ENCODE peak calls at places on chromosomes 3 and 15, in five cellular contexts. A is BE2C, P is epithelial cell of esophagus, X is upper lobe of right lung, Y is ovary. J is an unnamed sample.

GRCh38 chr15:57675481-57676181 is 30.9 kb upstream of the POLR2M start:
- DNase-seq in A (no peak), Y (no peak), P (peak), X (no peak), J (no peak)

GRCh38 chr3:142259359-142259758 is 34.0 kb upstream of the GK5 start:
- DNase-seq in X (no peak), A (no peak), P (no peak), Y (no peak), J (no peak)

GRCh38 chr3:107962946-107963345 is 127.9 kb downstream of the CD47 start:
- DNase-seq in A (peak), X (no peak), Y (no peak), P (peak), J (peak)

GRCh38 chr15:75704618-75705017 is 8.0 kb downstream of the CSPG4 start:
- DNase-seq in A (no peak), X (no peak), P (no peak), Y (no peak), J (no peak)

GRCh38 chr15:85621096-85621495 is 173.6 kb downstream of the KLHL25 start:
- DNase-seq in A (no peak), Y (no peak), X (no peak), P (no peak), J (no peak)

GRCh38 chr3:190528721-190529120 is 14.8 kb downstream of the IL1RAP start:
- DNase-seq in X (no peak), A (no peak), P (no peak), Y (no peak), J (no peak)

GRCh38 chr3:52401551-52401950 is 43.4 kb downstream of the SEMA3G start:
- DNase-seq in A (no peak), X (peak), Y (no peak), P (no peak), J (no peak)

GRCh38 chr3:32238816-32239637 is 547 bp downstream of the CMTM8 start:
- DNase-seq in Y (no peak), P (peak), A (peak), X (peak), J (peak)

GRCh38 chr15:32959077-32959476 is 235.4 kb downstream of the FMN1 start:
- DNase-seq in A (no peak), Y (no peak), P (no peak), X (no peak), J (peak)

GRCh38 chr3:185824467-185825378 is at the start of gene IGF2BP2:
- DNase-seq in P (peak), A (peak), X (peak), Y (peak), J (peak)

DNA sequence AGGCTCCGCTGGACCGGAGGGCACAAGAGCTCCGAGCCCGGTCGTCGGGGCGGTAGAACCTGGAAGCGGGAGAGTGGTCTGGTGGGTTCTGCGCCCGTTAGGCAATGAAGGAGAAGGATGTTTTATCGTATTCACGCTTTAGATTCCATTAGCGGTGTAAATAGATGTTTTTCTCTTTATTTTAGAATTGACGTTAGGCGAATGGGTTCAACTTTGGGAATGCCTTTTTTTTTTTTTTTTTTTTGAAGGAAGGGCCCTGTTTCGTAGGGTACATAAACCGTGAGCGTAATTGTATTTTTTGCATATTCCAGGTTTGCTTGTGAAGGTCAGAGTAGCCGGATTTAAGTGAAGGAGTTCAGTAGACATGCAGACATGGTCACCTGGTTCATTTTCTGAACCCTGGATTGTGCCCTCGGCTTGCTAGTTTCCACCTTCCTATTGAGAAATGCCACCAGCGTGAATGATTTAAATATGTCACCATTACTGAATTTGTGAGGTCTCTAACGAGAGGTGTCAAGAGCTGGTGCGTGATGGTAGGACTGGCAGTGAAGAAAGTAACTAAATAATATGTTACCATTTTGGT is 808 bp downstream of the RBM6 start:
- DNase-seq in P (peak), Y (no peak), X (no peak), A (no peak), J (no peak)
- H3K4me3 ChIP-seq in P (peak), Y (peak), X (peak), A (peak), J (peak)

GRCh38 chr3:156761713-156762575 is 64.2 kb upstream of the LEKR1 start:
- DNase-seq in Y (no peak), P (no peak), A (no peak), X (no peak), J (peak)
- TF ChIP-seq CTCF in Y (no peak), P (no peak), A (no peak), X (no peak), J (peak)

GRCh38 chr3:171699611-171700010 is 110.7 kb downstream of the PLD1 start:
- DNase-seq in P (no peak), A (no peak), X (no peak), Y (no peak), J (peak)
- H3K4me3 ChIP-seq in P (no peak), A (no peak), X (no peak), Y (no peak), J (no peak)

DNA sequence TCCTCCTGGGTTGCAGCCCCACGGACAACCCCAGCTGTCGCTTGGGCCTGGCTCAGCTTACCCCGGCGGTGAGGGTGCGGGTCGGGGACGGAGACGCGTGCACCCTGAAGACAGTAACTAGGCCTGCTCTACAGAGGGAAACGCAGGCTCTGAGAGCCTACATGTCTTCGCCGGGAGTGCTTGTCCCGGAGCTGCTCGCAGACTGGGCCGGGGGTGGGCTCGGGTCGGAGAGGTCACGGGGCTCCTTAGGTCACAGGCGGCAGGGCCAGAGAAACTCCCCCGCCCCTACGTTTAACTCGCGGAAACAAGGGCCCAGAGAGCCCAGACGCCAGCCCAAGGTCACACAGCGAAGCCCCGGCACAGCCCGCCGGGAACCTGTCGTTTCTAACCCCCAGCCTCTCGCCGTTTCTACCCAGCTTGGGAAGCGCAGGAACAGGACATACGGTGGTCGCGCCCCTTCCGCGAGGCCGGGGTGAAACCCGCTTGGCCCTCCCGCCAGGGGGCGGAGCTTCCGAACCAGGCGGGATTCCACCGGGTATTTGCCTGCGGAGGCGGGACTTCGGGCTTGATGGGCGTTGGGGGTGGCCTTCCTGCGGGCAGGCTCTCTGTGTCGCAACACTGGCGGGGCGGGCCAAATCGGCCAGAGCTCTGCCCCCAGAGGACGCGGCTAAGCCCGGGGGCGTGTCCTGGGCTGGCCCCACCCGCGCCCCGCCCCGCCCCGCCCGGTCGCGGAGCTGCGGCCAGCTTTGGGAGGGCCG is at the start of gene HDAC11:
- DNase-seq in X (peak), Y (peak), A (peak), P (peak), J (peak)
- TF ChIP-seq CTCF in X (peak), Y (peak), A (peak), P (peak), J (no peak)

GRCh38 chr15:73751896-73752816 is 995 bp downstream of the INSYN1 start:
- DNase-seq in A (no peak), Y (peak), P (no peak), X (no peak), J (no peak)

GRCh38 chr15:73750441-73750840 is 2.7 kb downstream of the INSYN1 start:
- DNase-seq in P (no peak), X (no peak), Y (no peak), A (no peak), J (no peak)

GRCh38 chr15:73751481-73751880 is 1.7 kb downstream of the INSYN1 start:
- DNase-seq in Y (no peak), A (no peak), X (no peak), P (no peak), J (no peak)

GRCh38 chr15:73749533-73749932 is 3.6 kb downstream of the INSYN1 start:
- DNase-seq in A (no peak), P (no peak), Y (no peak), X (no peak), J (no peak)

DNA sequence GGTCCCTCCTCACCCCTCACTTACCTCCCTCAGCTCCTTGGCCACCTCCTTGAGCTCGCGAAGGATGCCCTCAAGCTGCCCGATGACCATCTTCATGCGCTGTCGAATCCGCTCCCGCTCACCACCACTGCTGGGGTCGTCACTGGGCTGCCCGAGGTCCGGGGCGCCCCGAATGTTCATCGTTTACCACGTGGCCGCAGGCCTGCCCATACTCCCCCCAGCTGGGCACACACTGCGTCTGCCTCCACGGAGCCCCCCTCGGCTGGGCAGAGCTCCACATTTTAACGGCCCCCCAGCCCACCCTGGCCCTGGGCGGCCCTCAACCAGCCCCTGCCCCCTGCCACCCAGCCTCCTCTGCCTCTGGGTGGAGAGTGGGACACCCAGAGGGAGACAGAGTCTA is 2.2 kb downstream of the INSYN1 start:
- DNase-seq in P (no peak), Y (no peak), A (no peak), X (no peak), J (no peak)
- H3K4me3 ChIP-seq in P (no peak), Y (no peak), A (no peak), X (no peak), J (no peak)

GRCh38 chr3:43473228-43473627 is 148.6 kb downstream of the ANO10 start:
- DNase-seq in X (no peak), Y (no peak), P (no peak), A (no peak), J (no peak)
- TF ChIP-seq CTCF in X (no peak), Y (no peak), P (no peak), A (no peak), J (no peak)

GRCh38 chr3:94159062-94159726 is 96.3 kb downstream of the NSUN3 start:
- DNase-seq in A (peak), Y (no peak), P (peak), X (no peak), J (peak)
- H3K4me3 ChIP-seq in A (peak), Y (no peak), P (peak), X (no peak), J (peak)

DNA sequence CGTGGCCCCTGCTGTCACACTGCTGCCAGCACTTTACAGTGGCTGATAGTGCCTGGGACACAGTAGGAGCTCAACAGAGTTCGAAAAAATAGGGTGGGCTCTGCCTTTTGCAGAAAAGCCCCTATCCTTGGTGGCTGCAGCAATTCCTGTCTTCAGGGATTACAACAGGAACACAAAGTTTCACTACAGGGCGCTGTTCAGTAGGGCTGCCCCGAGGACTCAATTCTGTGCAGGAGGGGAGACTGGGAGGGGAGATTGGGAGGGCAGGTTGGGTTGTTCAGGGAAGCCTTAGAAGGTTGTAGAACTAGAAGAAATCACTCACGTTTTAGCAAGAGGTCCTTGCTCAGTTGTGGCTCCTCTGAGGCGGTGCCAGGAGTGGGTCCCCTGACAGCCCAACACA is 138.0 kb upstream of the TPM1 start:
- DNase-seq in P (no peak), X (no peak), A (no peak), Y (no peak), J (no peak)
- TF ChIP-seq CTCF in P (no peak), X (no peak), A (no peak), Y (no peak), J (no peak)